ENCODE peak calls at places on chromosome X, in five cellular contexts. One of them, this sample, is unnamed.
A peak's percentile ranks its signal among the peaks of the same experiment; 100 is the strongest.

GRCh38 chrX:68504237-68504636 is 5.4 kb downstream of the YIPF6 start:
- DNase-seq in HAP-1: no peak
- DNase-seq in OCI-LY7: no peak
- DNase-seq in HCT116: no peak
- DNase-seq in dorsolateral prefrontal cortex: no peak
- DNase-seq in this sample: no peak

GRCh38 chrX:131901581-131901980 is 121.5 kb upstream of the STK26 start:
- DNase-seq in OCI-LY7: no peak
- DNase-seq in HAP-1: no peak
- DNase-seq in dorsolateral prefrontal cortex: no peak
- DNase-seq in HCT116: no peak
- DNase-seq in this sample: no peak

GRCh38 chrX:135050603-135051002 is 1.3 kb downstream of the RTL8A start:
- DNase-seq in OCI-LY7: no peak
- DNase-seq in dorsolateral prefrontal cortex: no peak
- DNase-seq in HAP-1: no peak
- DNase-seq in HCT116: no peak
- DNase-seq in this sample: no peak

GRCh38 chrX:44881549-44881948 is 8.6 kb downstream of the KDM6A start:
- DNase-seq in OCI-LY7: no peak
- DNase-seq in dorsolateral prefrontal cortex: no peak
- DNase-seq in HAP-1: no peak
- DNase-seq in HCT116: no peak
- DNase-seq in this sample: no peak

GRCh38 chrX:126551306-126551705 is 1.3 kb downstream of the DCAF12L1 start:
- DNase-seq in dorsolateral prefrontal cortex: no peak
- DNase-seq in OCI-LY7: no peak
- DNase-seq in HCT116: no peak
- DNase-seq in HAP-1: no peak
- DNase-seq in this sample: no peak

GRCh38 chrX:129719931-129720520 is 18.8 kb upstream of the XPNPEP2 start:
- DNase-seq in dorsolateral prefrontal cortex: no peak
- DNase-seq in HCT116: no peak
- DNase-seq in OCI-LY7: no peak
- DNase-seq in HAP-1: no peak
- DNase-seq in this sample: no peak

GRCh38 chrX:153973127-153974002 is 811 bp downstream of the TMEM187 start:
- DNase-seq in OCI-LY7: peak; percentile 20
- DNase-seq in dorsolateral prefrontal cortex: no peak
- DNase-seq in HCT116: no peak
- DNase-seq in HAP-1: peak; percentile 39
- DNase-seq in this sample: no peak

GRCh38 chrX:123959281-123960063 is 2.0 kb upstream of the STAG2 start:
- DNase-seq in dorsolateral prefrontal cortex: peak; percentile 62
- DNase-seq in HAP-1: peak; percentile 65
- DNase-seq in HCT116: no peak
- DNase-seq in OCI-LY7: peak; percentile 31
- DNase-seq in this sample: peak; percentile 33

GRCh38 chrX:16427668-16428067 is 222.3 kb upstream of the S100G start:
- DNase-seq in HAP-1: no peak
- DNase-seq in dorsolateral prefrontal cortex: no peak
- DNase-seq in OCI-LY7: no peak
- DNase-seq in HCT116: no peak
- DNase-seq in this sample: no peak

GRCh38 chrX:110163488-110163887 is 154.4 kb downstream of the AMMECR1 start:
- DNase-seq in OCI-LY7: no peak
- DNase-seq in HAP-1: no peak
- DNase-seq in HCT116: no peak
- DNase-seq in dorsolateral prefrontal cortex: no peak
- DNase-seq in this sample: no peak

GRCh38 chrX:118751950-118752783 is 24.8 kb downstream of the IL13RA1 start:
- DNase-seq in HAP-1: no peak
- DNase-seq in dorsolateral prefrontal cortex: no peak
- DNase-seq in HCT116: no peak
- DNase-seq in OCI-LY7: no peak
- DNase-seq in this sample: no peak

GRCh38 chrX:110082156-110082555 is 79.2 kb downstream of the TMEM164 start:
- DNase-seq in dorsolateral prefrontal cortex: no peak
- DNase-seq in HAP-1: no peak
- DNase-seq in HCT116: no peak
- DNase-seq in OCI-LY7: no peak
- DNase-seq in this sample: no peak

GRCh38 chrX:13763489-13763888 is 28.9 kb downstream of the OFD1 start:
- DNase-seq in HCT116: no peak
- DNase-seq in dorsolateral prefrontal cortex: no peak
- DNase-seq in OCI-LY7: no peak
- DNase-seq in HAP-1: no peak
- DNase-seq in this sample: no peak

GRCh38 chrX:49237060-49237459 is 1.8 kb downstream of the CCDC22 start:
- DNase-seq in HAP-1: no peak
- DNase-seq in OCI-LY7: no peak
- DNase-seq in HCT116: no peak
- DNase-seq in dorsolateral prefrontal cortex: no peak
- DNase-seq in this sample: no peak

GRCh38 chrX:69243276-69243675 is 78.0 kb upstream of the PJA1 start:
- DNase-seq in HAP-1: no peak
- DNase-seq in HCT116: no peak
- DNase-seq in OCI-LY7: no peak
- DNase-seq in dorsolateral prefrontal cortex: no peak
- DNase-seq in this sample: no peak

GRCh38 chrX:43940811-43941210 is 32.4 kb downstream of the NDP start:
- DNase-seq in OCI-LY7: no peak
- DNase-seq in dorsolateral prefrontal cortex: no peak
- DNase-seq in HCT116: no peak
- DNase-seq in HAP-1: no peak
- DNase-seq in this sample: no peak

GRCh38 chrX:148856505-148856904 is 356.1 kb downstream of the AFF2 start:
- DNase-seq in HAP-1: no peak
- DNase-seq in dorsolateral prefrontal cortex: no peak
- DNase-seq in OCI-LY7: no peak
- DNase-seq in HCT116: no peak
- DNase-seq in this sample: no peak

GRCh38 chrX:123267220-123267619 is 83.1 kb downstream of the GRIA3 start:
- DNase-seq in OCI-LY7: no peak
- DNase-seq in HAP-1: no peak
- DNase-seq in HCT116: no peak
- DNase-seq in dorsolateral prefrontal cortex: no peak
- DNase-seq in this sample: no peak

GRCh38 chrX:13149702-13150101 is 105.3 kb upstream of the FAM9C start:
- DNase-seq in OCI-LY7: no peak
- DNase-seq in HCT116: no peak
- DNase-seq in dorsolateral prefrontal cortex: no peak
- DNase-seq in HAP-1: no peak
- DNase-seq in this sample: no peak

GRCh38 chrX:22093550-22093949 is 61.4 kb downstream of the PHEX start:
- DNase-seq in dorsolateral prefrontal cortex: no peak
- DNase-seq in HCT116: no peak
- DNase-seq in HAP-1: no peak
- DNase-seq in OCI-LY7: no peak
- DNase-seq in this sample: no peak

GRCh38 chrX:22097295-22097694 is 65.2 kb downstream of the PHEX start:
- DNase-seq in dorsolateral prefrontal cortex: no peak
- DNase-seq in OCI-LY7: no peak
- DNase-seq in HCT116: no peak
- DNase-seq in HAP-1: no peak
- DNase-seq in this sample: no peak

GRCh38 chrX:22090181-22090580 is 58.1 kb downstream of the PHEX start:
- DNase-seq in dorsolateral prefrontal cortex: no peak
- DNase-seq in OCI-LY7: no peak
- DNase-seq in HAP-1: no peak
- DNase-seq in HCT116: no peak
- DNase-seq in this sample: no peak

GRCh38 chrX:22095306-22095705 is 63.2 kb downstream of the PHEX start:
- DNase-seq in OCI-LY7: no peak
- DNase-seq in dorsolateral prefrontal cortex: no peak
- DNase-seq in HAP-1: no peak
- DNase-seq in HCT116: no peak
- DNase-seq in this sample: peak; percentile 28
- H3K4me3 ChIP-seq in OCI-LY7: no peak overlapping the region
- H3K4me3 ChIP-seq in dorsolateral prefrontal cortex: no peak overlapping the region
- H3K4me3 ChIP-seq in HAP-1: no peak overlapping the region
- H3K4me3 ChIP-seq in HCT116: no peak overlapping the region
- H3K4me3 ChIP-seq in this sample: no peak overlapping the region

DNA sequence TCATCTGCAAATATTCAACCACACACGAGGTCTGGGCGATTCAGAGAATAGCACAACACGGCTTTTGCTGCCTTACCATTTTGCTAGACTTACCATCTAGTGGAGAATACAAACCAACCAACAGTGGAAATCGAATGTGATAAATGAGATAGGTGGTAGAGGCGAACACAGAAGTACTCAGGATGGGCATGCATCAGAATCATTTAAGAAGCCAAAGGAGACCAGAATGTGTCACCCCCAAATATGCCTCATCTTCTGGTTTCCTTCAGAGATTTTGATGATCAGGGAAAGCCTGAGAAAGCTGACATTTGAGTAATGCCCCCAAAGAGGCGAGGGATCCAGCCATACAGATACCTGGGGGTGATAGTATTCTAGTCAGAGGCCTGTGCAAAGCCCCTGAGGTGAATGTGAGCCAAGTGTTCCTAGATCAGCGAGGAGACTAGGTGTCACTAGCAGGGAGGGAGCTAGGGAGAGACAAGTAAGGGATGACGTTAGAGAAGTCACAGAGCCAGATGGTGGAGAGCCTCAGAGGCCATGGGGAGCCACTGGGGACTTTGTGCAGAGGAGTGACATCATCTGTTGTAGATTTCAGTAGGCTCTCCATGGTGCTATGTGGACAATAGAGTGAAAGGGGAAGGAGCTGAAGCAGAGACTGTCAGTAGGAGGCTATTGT is 1.7 kb downstream of the MTMR1 start:
- DNase-seq in HCT116: no peak
- DNase-seq in dorsolateral prefrontal cortex: no peak
- DNase-seq in OCI-LY7: peak; percentile 53
- DNase-seq in HAP-1: no peak
- DNase-seq in this sample: no peak
- H3K4me3 ChIP-seq in HCT116: no peak overlapping the region
- H3K4me3 ChIP-seq in dorsolateral prefrontal cortex: no peak overlapping the region
- H3K4me3 ChIP-seq in OCI-LY7: peak overlapping the region; percentile 75
- H3K4me3 ChIP-seq in HAP-1: no peak overlapping the region
- H3K4me3 ChIP-seq in this sample: no peak overlapping the region

GRCh38 chrX:94600077-94600476 is 926.1 kb downstream of the FAM133A start:
- DNase-seq in OCI-LY7: no peak
- DNase-seq in HCT116: no peak
- DNase-seq in HAP-1: no peak
- DNase-seq in dorsolateral prefrontal cortex: no peak
- DNase-seq in this sample: peak; percentile 49
- H3K4me3 ChIP-seq in OCI-LY7: no peak overlapping the region
- H3K4me3 ChIP-seq in HCT116: no peak overlapping the region
- H3K4me3 ChIP-seq in HAP-1: no peak overlapping the region
- H3K4me3 ChIP-seq in dorsolateral prefrontal cortex: no peak overlapping the region
- H3K4me3 ChIP-seq in this sample: no peak overlapping the region

DNA sequence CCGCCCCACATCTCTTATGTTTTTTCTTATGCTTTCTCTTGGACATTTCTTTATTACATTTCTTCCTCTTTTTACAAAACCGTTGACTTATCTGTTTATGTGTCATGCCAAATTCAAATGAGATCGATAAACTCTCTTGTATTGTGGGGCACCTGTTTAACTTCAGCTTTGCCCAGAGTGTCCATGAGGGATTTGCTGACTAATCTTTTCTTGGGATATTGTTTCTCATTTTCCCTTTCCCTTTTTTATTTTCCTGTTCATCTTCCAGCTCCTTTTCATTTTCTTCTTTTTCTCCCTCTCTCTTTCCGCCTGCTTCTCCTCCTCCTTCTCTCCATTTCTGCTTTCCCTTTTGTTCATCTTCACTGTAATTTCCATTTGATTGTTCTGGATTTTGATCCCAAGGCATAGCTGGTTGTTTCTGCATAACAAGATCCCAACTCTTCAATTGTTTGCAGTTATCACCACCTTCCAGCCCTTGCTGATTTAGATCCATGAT is 10.7 kb downstream of the TIMM8A start:
- DNase-seq in HAP-1: no peak
- DNase-seq in dorsolateral prefrontal cortex: no peak
- DNase-seq in OCI-LY7: no peak
- DNase-seq in HCT116: no peak
- DNase-seq in this sample: no peak
- H3K4me3 ChIP-seq in HAP-1: no peak overlapping the region
- H3K4me3 ChIP-seq in dorsolateral prefrontal cortex: no peak overlapping the region
- H3K4me3 ChIP-seq in OCI-LY7: no peak overlapping the region
- H3K4me3 ChIP-seq in HCT116: no peak overlapping the region
- H3K4me3 ChIP-seq in this sample: no peak overlapping the region

DNA sequence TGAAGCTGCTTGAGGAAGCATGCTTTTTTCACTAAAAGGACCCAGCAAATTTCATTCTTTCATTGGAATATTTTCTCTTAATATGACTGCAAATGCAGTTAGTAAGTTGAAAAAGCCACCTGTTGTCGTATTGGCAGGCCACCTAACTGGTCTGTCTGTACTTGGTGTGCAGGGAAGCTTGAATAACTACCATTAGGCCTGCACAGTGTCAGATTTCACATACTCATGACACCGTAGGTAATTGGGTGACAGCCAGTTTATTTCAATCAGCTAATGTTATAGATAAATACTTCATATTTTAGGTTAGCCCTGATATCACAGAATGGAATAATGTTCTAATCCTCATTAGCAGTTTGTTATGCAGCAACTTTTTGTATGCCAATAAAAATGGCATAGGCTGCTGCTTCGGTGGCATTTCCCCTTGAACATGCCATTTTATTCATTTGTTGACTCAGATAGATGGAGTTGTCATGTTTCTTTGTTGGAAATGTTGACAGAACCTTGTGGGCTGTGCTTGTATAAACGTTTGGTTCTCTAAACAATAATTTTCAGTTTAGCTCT is 173.7 kb downstream of the RPA4 start:
- DNase-seq in OCI-LY7: no peak
- DNase-seq in HAP-1: no peak
- DNase-seq in dorsolateral prefrontal cortex: no peak
- DNase-seq in HCT116: no peak
- DNase-seq in this sample: no peak
- H3K4me3 ChIP-seq in OCI-LY7: no peak overlapping the region
- H3K4me3 ChIP-seq in HAP-1: no peak overlapping the region
- H3K4me3 ChIP-seq in dorsolateral prefrontal cortex: no peak overlapping the region
- H3K4me3 ChIP-seq in HCT116: no peak overlapping the region
- H3K4me3 ChIP-seq in this sample: no peak overlapping the region

DNA sequence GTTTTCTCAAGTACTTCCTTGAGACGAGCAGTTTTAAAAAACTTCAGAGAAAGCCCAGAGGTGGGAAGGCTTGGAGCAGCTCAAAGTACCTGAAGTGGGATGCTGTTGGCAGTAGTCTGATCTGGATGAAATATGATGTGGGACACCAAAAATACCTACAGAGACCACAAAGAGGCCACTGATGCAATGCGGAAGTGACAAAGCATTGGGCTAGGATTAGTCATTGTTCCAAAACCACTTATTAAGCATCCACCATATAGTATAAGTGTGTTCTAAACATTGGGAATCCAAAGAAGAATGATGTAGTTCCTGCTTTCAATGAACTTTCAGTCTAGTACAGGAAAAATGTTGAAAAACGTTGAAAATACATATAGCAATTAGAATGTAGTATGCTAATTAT is 386.1 kb upstream of the CNKSR2 start:
- DNase-seq in HCT116: no peak
- DNase-seq in dorsolateral prefrontal cortex: no peak
- DNase-seq in OCI-LY7: no peak
- DNase-seq in HAP-1: no peak
- DNase-seq in this sample: no peak
- H3K4me3 ChIP-seq in HCT116: no peak overlapping the region
- H3K4me3 ChIP-seq in dorsolateral prefrontal cortex: no peak overlapping the region
- H3K4me3 ChIP-seq in OCI-LY7: no peak overlapping the region
- H3K4me3 ChIP-seq in HAP-1: no peak overlapping the region
- H3K4me3 ChIP-seq in this sample: no peak overlapping the region

GRCh38 chrX:38116706-38117105 is 104.0 kb downstream of the SRPX start:
- DNase-seq in HAP-1: no peak
- DNase-seq in HCT116: no peak
- DNase-seq in dorsolateral prefrontal cortex: no peak
- DNase-seq in OCI-LY7: no peak
- DNase-seq in this sample: no peak
- H3K4me3 ChIP-seq in HAP-1: no peak overlapping the region
- H3K4me3 ChIP-seq in HCT116: no peak overlapping the region
- H3K4me3 ChIP-seq in dorsolateral prefrontal cortex: no peak overlapping the region
- H3K4me3 ChIP-seq in OCI-LY7: no peak overlapping the region
- H3K4me3 ChIP-seq in this sample: no peak overlapping the region

This sample was measured in lung.